ENCODE peak calls at places on chromosome 12, in five cellular contexts. T is HepG2, D is H1, N is NT2/D1, B is GM12878. G is an unnamed sample.

GRCh38 chr12:116157845-116158267 is 119.6 kb downstream of the MED13L start:
- DNase-seq in T (no peak), D (no peak), N (no peak), B (no peak), G (no peak)

GRCh38 chr12:76946451-76946850 is 67.6 kb upstream of the CSRP2 start:
- DNase-seq in T (no peak), D (no peak), N (no peak), B (no peak), G (no peak)

GRCh38 chr12:123270380-123271181 is 1.1 kb downstream of the CDK2AP1 start:
- DNase-seq in T (peak; percentile 23), D (peak; percentile 59), N (no peak), B (no peak), G (peak; percentile 22)

GRCh38 chr12:87801860-87802720 is 227.1 kb downstream of the C12orf50 start:
- DNase-seq in T (no peak), D (no peak), N (no peak), B (no peak), G (no peak)

GRCh38 chr12:55702861-55703260 is 4.8 kb downstream of the ITGA7 start:
- DNase-seq in T (no peak), D (no peak), N (no peak), B (no peak), G (no peak)

GRCh38 chr12:20483776-20484175 is 115.4 kb downstream of the PDE3A start:
- DNase-seq in T (no peak), D (no peak), N (no peak), B (no peak), G (no peak)

GRCh38 chr12:77667101-77667500 is 163.6 kb upstream of the NAV3 start:
- DNase-seq in T (no peak), D (no peak), N (no peak), B (no peak), G (no peak)

GRCh38 chr12:9039397-9039977 is 50.1 kb downstream of the KLRG1 start:
- DNase-seq in T (peak; percentile 47), D (no peak), N (peak; percentile 61), B (no peak), G (peak; percentile 58)

GRCh38 chr12:55717397-55718007 is 1.7 kb downstream of the BLOC1S1 start:
- DNase-seq in T (no peak), D (no peak), N (no peak), B (no peak), G (no peak)

GRCh38 chr12:43206396-43206795 is 345.6 kb downstream of the ADAMTS20 start:
- DNase-seq in T (no peak), D (no peak), N (no peak), B (no peak), G (no peak)

GRCh38 chr12:9344540-9344939 is 136.3 kb upstream of the PZP start:
- DNase-seq in T (no peak), D (no peak), N (no peak), B (no peak), G (no peak)

GRCh38 chr12:115464008-115464672 is 780.2 kb upstream of the TBX3 start:
- DNase-seq in T (no peak), D (no peak), N (no peak), B (no peak), G (no peak)

GRCh38 chr12:98320026-98320425 is 195.4 kb upstream of the TMPO start:
- DNase-seq in T (no peak), D (no peak), N (no peak), B (no peak), G (no peak)

GRCh38 chr12:80565276-80565675 is 121.2 kb downstream of the PTPRQ start:
- DNase-seq in T (no peak), D (no peak), N (no peak), B (no peak), G (no peak)

GRCh38 chr12:76890407-76891143 is 11.8 kb upstream of the CSRP2 start:
- DNase-seq in T (no peak), D (no peak), N (no peak), B (no peak), G (no peak)

GRCh38 chr12:128789356-128789929 is 34.3 kb downstream of the SLC15A4 start:
- DNase-seq in T (no peak), D (no peak), N (no peak), B (no peak), G (no peak)

GRCh38 chr12:68158427-68158826 is 1.1 kb downstream of the IFNG start:
- DNase-seq in T (no peak), D (no peak), N (no peak), B (no peak), G (no peak)

GRCh38 chr12:27523305-27523641 is 733 bp upstream of the PPFIBP1 start:
- DNase-seq in T (no peak), D (no peak), N (no peak), B (no peak), G (no peak)

GRCh38 chr12:59444932-59445331 is 150.9 kb upstream of the SLC16A7 start:
- DNase-seq in T (no peak), D (no peak), N (no peak), B (no peak), G (no peak)

DNA sequence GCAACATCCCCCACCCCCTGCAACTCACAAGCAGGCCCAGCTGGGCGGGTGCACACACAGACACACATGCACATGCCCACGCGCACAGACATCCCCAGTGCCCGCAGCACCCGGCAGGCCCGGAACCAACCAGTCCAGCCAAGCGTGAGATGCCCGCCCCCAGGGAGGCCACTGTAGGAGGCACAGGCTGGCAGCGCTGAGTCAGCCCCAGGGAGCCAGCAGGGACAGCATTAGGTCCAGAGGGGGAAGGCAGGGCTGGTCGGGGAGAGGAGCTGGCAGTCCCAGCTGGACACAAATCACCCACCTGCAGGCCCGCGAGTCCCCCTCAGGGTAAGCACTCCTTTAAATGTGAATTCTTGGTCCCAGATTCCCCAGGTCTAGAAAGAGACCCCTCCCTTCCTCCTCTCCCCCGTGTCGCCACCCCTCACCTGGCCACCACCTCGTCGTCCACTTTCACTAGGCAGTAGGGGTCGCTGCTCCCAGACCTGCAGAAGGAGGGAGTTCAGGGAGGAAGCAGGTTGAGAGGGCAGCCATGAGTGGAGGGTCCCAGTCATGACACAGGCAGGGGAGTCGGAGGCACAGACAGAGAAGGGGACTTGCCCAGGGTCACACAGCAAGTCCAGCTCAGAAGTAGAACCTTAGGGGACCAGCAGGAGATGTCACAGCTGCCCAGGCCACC is 5.0 kb downstream of the RASAL1 start:
- DNase-seq in T (peak; percentile 29), D (peak; percentile 78), N (no peak), B (no peak), G (no peak)
- TF ChIP-seq SUZ12 in T (no peak), D (no peak), N (no peak), B (no peak), G (no peak)

GRCh38 chr12:109697877-109698468 is 15.7 kb upstream of the FAM222A start:
- DNase-seq in T (no peak), D (no peak), N (no peak), B (no peak), G (no peak)
- TF ChIP-seq SUZ12 in T (no peak), D (no peak), N (no peak), B (no peak), G (no peak)

GRCh38 chr12:103928736-103929050 is 1.5 kb upstream of the HSP90B1 start:
- DNase-seq in T (no peak), D (no peak), N (no peak), B (peak; percentile 80), G (no peak)

GRCh38 chr12:103929909-103930786 is at the start of gene HSP90B1:
- DNase-seq in T (peak; percentile 100), D (peak; percentile 98), N (peak; percentile 99), B (peak; percentile 99), G (peak; percentile 97)

GRCh38 chr12:103929051-103929908 is 930 bp upstream of the HSP90B1 start:
- DNase-seq in T (peak; percentile 87), D (peak; percentile 85), N (peak; percentile 81), B (peak; percentile 72), G (peak; percentile 83)

GRCh38 chr12:103930787-103931536 is 752 bp downstream of the HSP90B1 start:
- DNase-seq in T (peak; percentile 13), D (no peak), N (no peak), B (no peak), G (peak; percentile 16)

DNA sequence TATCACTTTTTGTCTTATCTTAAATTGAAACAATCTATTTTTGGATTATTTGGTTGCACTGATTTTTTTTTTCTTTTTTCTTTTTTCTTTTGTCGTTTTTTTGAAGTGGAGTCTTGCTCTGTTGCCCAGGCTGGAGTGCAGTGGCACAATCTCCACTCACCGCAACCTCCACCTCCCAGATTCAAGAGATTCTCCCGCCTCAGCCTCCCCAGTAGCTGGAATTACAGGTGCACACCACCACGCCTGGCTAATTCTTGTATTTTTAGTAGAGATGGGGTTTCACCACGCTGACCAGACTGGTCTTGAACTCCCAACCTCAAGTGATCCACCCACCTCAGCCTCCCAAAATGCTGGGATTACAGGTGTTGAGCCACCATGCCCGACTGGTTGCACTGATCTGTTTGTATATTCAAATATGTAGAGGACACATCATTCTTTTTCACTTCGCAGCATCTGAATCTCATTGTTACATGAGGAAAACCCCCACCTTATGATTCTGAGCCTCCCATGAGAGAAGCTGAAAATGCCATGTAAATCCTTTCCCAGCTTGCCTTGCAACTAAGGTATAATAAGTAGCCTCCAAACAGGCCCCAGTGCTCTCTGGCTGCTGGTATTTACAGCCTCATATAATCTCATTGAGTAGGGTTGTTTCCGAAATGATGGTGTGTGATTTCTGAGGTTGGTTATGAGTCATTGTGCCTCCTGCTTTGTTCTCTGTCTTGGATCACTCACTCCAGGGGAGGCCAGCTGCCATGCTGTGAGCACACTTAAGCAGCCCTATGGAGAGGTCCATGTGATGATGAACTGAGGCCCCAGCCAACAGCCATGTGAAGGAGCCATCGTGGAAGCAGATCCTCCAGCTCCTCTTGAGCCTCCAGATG is 5.2 kb upstream of the HSP90B1 start:
- DNase-seq in T (no peak), D (no peak), N (no peak), B (peak; percentile 96), G (peak; percentile 15)
- TF ChIP-seq SUZ12 in T (no peak), D (no peak), N (no peak), B (no peak), G (no peak)

GRCh38 chr12:118060301-118061010 is 523 bp downstream of the WSB2 start:
- DNase-seq in T (no peak), D (peak; percentile 51), N (no peak), B (no peak), G (peak; percentile 50)
- TF ChIP-seq SUZ12 in T (no peak), D (no peak), N (no peak), B (no peak), G (no peak)

GRCh38 chr12:19454837-19455236 is 15.5 kb downstream of the AEBP2 start:
- DNase-seq in T (no peak), D (no peak), N (no peak), B (no peak), G (no peak)
- TF ChIP-seq SUZ12 in T (no peak), D (no peak), N (no peak), B (no peak), G (no peak)